ENCODE peak calls at places on chromosome 20, in five cellular contexts. L is OCI-M1; E is GM04503; X is adrenal gland; S is activated CD4-positive, CD25-positive, alpha-beta regulatory T cell. O is an unnamed sample.

GRCh38 chr20:63230800-63231268 is 4.9 kb upstream of the BIRC7 start:
- DNase-seq in L (peak; percentile 35), E (no peak), X (peak; percentile 75), S (no peak), O (no peak)

GRCh38 chr20:44918342-44918741 is 8.5 kb downstream of the PABPC1L start:
- DNase-seq in L (no peak), E (no peak), X (no peak), S (no peak), O (no peak)

GRCh38 chr20:62805365-62805710 is 703 bp downstream of the OGFR start:
- DNase-seq in L (no peak), E (no peak), X (no peak), S (no peak), O (no peak)

GRCh38 chr20:11711214-11711613 is 206.5 kb upstream of the BTBD3 start:
- DNase-seq in L (no peak), E (no peak), X (no peak), S (no peak), O (no peak)

GRCh38 chr20:7147220-7147601 is 379.7 kb downstream of the BMP2 start:
- DNase-seq in L (no peak), E (no peak), X (no peak), S (no peak), O (no peak)

GRCh38 chr20:62938105-62938888 is at the start of gene GID8:
- DNase-seq in L (peak; percentile 64), E (no peak), X (no peak), S (no peak), O (peak; percentile 54)

GRCh38 chr20:45293041-45294002 is 13.3 kb upstream of the RBPJL start:
- DNase-seq in L (peak; percentile 89), E (peak; percentile 4), X (peak; percentile 87), S (peak; percentile 64), O (peak; percentile 67)

GRCh38 chr20:48600470-48600945 is 227.3 kb downstream of the PREX1 start:
- DNase-seq in L (no peak), E (no peak), X (no peak), S (no peak), O (no peak)

GRCh38 chr20:31871602-31871954 is 1.1 kb downstream of the TTLL9 start:
- DNase-seq in L (no peak), E (no peak), X (no peak), S (no peak), O (no peak)

O was measured in GM12892.